ENCODE peak calls at places on chromosome 22, in ten cellular contexts. X, Y, Q, E, K, O, U, L, C and R are unnamed samples.

GRCh38 chr22:36569999-36570398 is 41.0 kb upstream of the EIF3D start:
- DNase-seq in O (peak; percentile 39), Y (no peak), Q (no peak), X (no peak), C (no peak), U (no peak), K (no peak), L (no peak), E (no peak), R (no peak)

GRCh38 chr22:48405741-48406140 is 1421.9 kb downstream of the BRD1 start:
- DNase-seq in C (no peak), K (no peak), O (no peak), L (no peak), E (no peak), Q (no peak), Y (no peak), X (no peak), U (peak; percentile 45), R (no peak)

GRCh38 chr22:10780281-10780680 is 4747.7 kb upstream of the OR11H1 start:
- DNase-seq in Y (no peak), C (no peak), Q (no peak), O (no peak), L (no peak), X (no peak), U (no peak), E (no peak), K (no peak), R (no peak)

GRCh38 chr22:42919199-42919598 is 62.1 kb upstream of the ARFGAP3 start:
- DNase-seq in X (no peak), C (no peak), O (peak; percentile 45), K (peak; percentile 63), Y (peak; percentile 60), Q (no peak), E (no peak), L (no peak), U (no peak), R (no peak)

GRCh38 chr22:31313366-31314147 is 21.3 kb upstream of the PIK3IP1 start:
- DNase-seq in Q (peak; percentile 41), Y (peak; percentile 85), O (peak; percentile 61), K (no peak), X (peak; percentile 57), L (no peak), C (peak; percentile 40), E (peak; percentile 33), U (peak; percentile 87), R (peak; percentile 44)

GRCh38 chr22:26884921-26885320 is 227.5 kb downstream of the MIAT start:
- DNase-seq in E (no peak), O (peak; percentile 87), Q (no peak), C (no peak), K (no peak), U (no peak), L (peak; percentile 37), Y (no peak), X (peak; percentile 39), R (no peak)

GRCh38 chr22:37545703-37546435 is 14.4 kb upstream of the CDC42EP1 start:
- DNase-seq in Y (no peak), C (no peak), Q (no peak), L (peak; percentile 91), X (peak; percentile 90), E (peak; percentile 84), O (peak; percentile 95), K (no peak), U (peak; percentile 93), R (no peak)

GRCh38 chr22:18024956-18025720 is 777 bp upstream of the MICAL3 start:
- DNase-seq in E (no peak), U (no peak), Y (no peak), L (no peak), X (no peak), C (no peak), Q (no peak), K (no peak), O (no peak), R (no peak)

GRCh38 chr22:19942886-19943664 is 1.5 kb upstream of the TXNRD2 start:
- DNase-seq in Q (no peak), E (no peak), X (peak; percentile 80), K (peak; percentile 83), L (peak; percentile 68), O (peak; percentile 92), U (no peak), C (no peak), Y (no peak), R (peak; percentile 9)

GRCh38 chr22:48756146-48757111 is 1071.2 kb downstream of the BRD1 start:
- DNase-seq in L (no peak), K (no peak), U (peak; percentile 34), C (no peak), X (no peak), O (no peak), E (no peak), Q (no peak), Y (peak; percentile 37), R (no peak)

GRCh38 chr22:43270314-43270908 is 72.8 kb downstream of the SCUBE1 start:
- DNase-seq in L (no peak), Q (peak; percentile 51), C (no peak), X (no peak), Y (no peak), U (no peak), K (no peak), E (no peak), O (no peak), R (no peak)

GRCh38 chr22:21042978-21043855 is 2.5 kb upstream of the LRRC74B start:
- DNase-seq in C (no peak), E (no peak), X (no peak), K (no peak), Y (no peak), O (no peak), Q (no peak), U (peak; percentile 59), L (no peak), R (no peak)

GRCh38 chr22:19976671-19977070 is 35.1 kb upstream of the TXNRD2 start:
- DNase-seq in C (no peak), Q (no peak), X (no peak), E (no peak), O (no peak), K (no peak), L (no peak), U (no peak), Y (no peak), R (no peak)

GRCh38 chr22:41862160-41862529 is 29.2 kb downstream of the SREBF2 start:
- DNase-seq in K (peak; percentile 44), C (peak; percentile 18), E (no peak), O (peak; percentile 18), Y (no peak), Q (peak; percentile 15), L (no peak), U (peak; percentile 76), X (no peak), R (no peak)

GRCh38 chr22:27253108-27253507 is 548.4 kb downstream of the MN1 start:
- DNase-seq in O (no peak), X (no peak), L (no peak), C (no peak), U (no peak), Y (no peak), E (no peak), Q (no peak), K (no peak), R (no peak)

GRCh38 chr22:37344735-37345462 is 62.6 kb downstream of the CYTH4 start:
- DNase-seq in K (no peak), Y (no peak), L (no peak), Q (no peak), E (no peak), U (no peak), C (no peak), O (no peak), X (no peak), R (no peak)

GRCh38 chr22:27692243-27692642 is 109.3 kb downstream of the MN1 start:
- DNase-seq in C (no peak), E (no peak), K (no peak), Q (no peak), X (no peak), Y (no peak), U (no peak), L (no peak), O (peak; percentile 29), R (no peak)

GRCh38 chr22:19174106-19175025 is 4.2 kb downstream of the SLC25A1 start:
- DNase-seq in Q (no peak), L (peak; percentile 47), K (peak; percentile 81), E (no peak), Y (peak; percentile 55), O (peak; percentile 69), X (peak; percentile 11), C (no peak), U (peak; percentile 79), R (peak; percentile 88)

GRCh38 chr22:39349967-39350802 is at the start of gene SYNGR1:
- DNase-seq in E (no peak), X (no peak), C (no peak), U (no peak), K (no peak), O (no peak), Y (peak; percentile 68), L (no peak), Q (no peak), R (no peak)

GRCh38 chr22:39536711-39537110 is 4.2 kb upstream of the RPS19BP1 start:
- DNase-seq in U (no peak), C (no peak), X (no peak), L (no peak), K (no peak), O (no peak), Y (no peak), E (no peak), Q (no peak), R (no peak)

GRCh38 chr22:24541681-24542515 is 13.0 kb downstream of the GUCD1 start:
- DNase-seq in X (no peak), O (no peak), E (no peak), Q (no peak), U (no peak), L (no peak), K (no peak), Y (no peak), C (no peak), R (peak; percentile 80)

GRCh38 chr22:49738566-49738965 is 89.1 kb downstream of the BRD1 start:
- DNase-seq in Q (no peak), Y (peak; percentile 33), X (no peak), O (no peak), U (peak; percentile 9), C (no peak), L (no peak), E (no peak), K (no peak), R (no peak)

GRCh38 chr22:20586403-20586745 is 79.0 kb downstream of the MED15 start:
- DNase-seq in Y (no peak), L (no peak), C (no peak), E (no peak), U (no peak), O (no peak), K (no peak), Q (no peak), X (no peak), R (no peak)

GRCh38 chr22:23984430-23984829 is 4.5 kb downstream of the GSTT2 start:
- DNase-seq in E (no peak), Y (peak; percentile 66), O (no peak), X (peak; percentile 22), U (no peak), L (no peak), C (peak; percentile 39), Q (peak; percentile 28), K (peak; percentile 9), R (no peak)

GRCh38 chr22:34490911-34491310 is 570.6 kb upstream of the LARGE1 start:
- DNase-seq in E (no peak), Q (no peak), X (no peak), K (no peak), U (no peak), L (no peak), Y (no peak), O (no peak), C (no peak), R (no peak)

GRCh38 chr22:49627217-49628181 is 200.2 kb downstream of the BRD1 start:
- DNase-seq in U (no peak), C (no peak), K (no peak), L (no peak), O (no peak), Y (no peak), Q (no peak), E (no peak), X (no peak), R (no peak)

GRCh38 chr22:20054034-20054427 is 26.0 kb upstream of the DGCR8 start:
- DNase-seq in X (no peak), E (no peak), O (no peak), K (no peak), Q (no peak), U (no peak), C (no peak), Y (no peak), L (no peak), R (no peak)

GRCh38 chr22:37169947-37170688 is 17.9 kb downstream of the C1QTNF6 start:
- DNase-seq in E (no peak), C (no peak), K (no peak), Q (no peak), X (no peak), O (no peak), L (no peak), Y (no peak), U (peak; percentile 47), R (no peak)